ENCODE peak calls at places on chromosomes 13 and 19, in four cellular contexts. One of them, this sample, is unnamed.

GRCh38 chr13:71218960-71219359 is 648.0 kb downstream of the DACH1 start:
- DNase-seq in stimulated activated CD8-positive, alpha-beta memory T cell treated with anti-CD3 and anti-CD28 coated beads, Interleukin-4, amount 100 ng/mL, for 24 hours: no peak
- DNase-seq in GOT3: no peak
- DNase-seq in Peyer's patch: no peak
- DNase-seq in this sample: no peak

GRCh38 chr13:45521292-45521691 is 56.6 kb downstream of the COG3 start:
- DNase-seq in stimulated activated CD8-positive, alpha-beta memory T cell treated with anti-CD3 and anti-CD28 coated beads, Interleukin-4, amount 100 ng/mL, for 24 hours: no peak
- DNase-seq in GOT3: no peak
- DNase-seq in Peyer's patch: no peak
- DNase-seq in this sample: no peak

GRCh38 chr19:10417598-10418280 is 2.6 kb upstream of the PDE4A start:
- DNase-seq in stimulated activated CD8-positive, alpha-beta memory T cell treated with anti-CD3 and anti-CD28 coated beads, Interleukin-4, amount 100 ng/mL, for 24 hours: no peak
- DNase-seq in GOT3: no peak
- DNase-seq in Peyer's patch: no peak
- DNase-seq in this sample: no peak

GRCh38 chr19:10168386-10168948 is 26.3 kb downstream of the DNMT1 start:
- DNase-seq in stimulated activated CD8-positive, alpha-beta memory T cell treated with anti-CD3 and anti-CD28 coated beads, Interleukin-4, amount 100 ng/mL, for 24 hours: no peak
- DNase-seq in GOT3: no peak
- DNase-seq in Peyer's patch: no peak
- DNase-seq in this sample: no peak

GRCh38 chr19:30233375-30233774 is 138.8 kb upstream of the ZNF536 start:
- DNase-seq in stimulated activated CD8-positive, alpha-beta memory T cell treated with anti-CD3 and anti-CD28 coated beads, Interleukin-4, amount 100 ng/mL, for 24 hours: no peak
- DNase-seq in GOT3: no peak
- DNase-seq in Peyer's patch: no peak
- DNase-seq in this sample: no peak

GRCh38 chr13:94139393-94139995 is 340.0 kb downstream of the DCT start:
- DNase-seq in stimulated activated CD8-positive, alpha-beta memory T cell treated with anti-CD3 and anti-CD28 coated beads, Interleukin-4, amount 100 ng/mL, for 24 hours: no peak
- DNase-seq in GOT3: no peak
- DNase-seq in Peyer's patch: no peak
- DNase-seq in this sample: no peak

GRCh38 chr13:20127563-20128458 is 33.0 kb downstream of the GJA3 start:
- DNase-seq in stimulated activated CD8-positive, alpha-beta memory T cell treated with anti-CD3 and anti-CD28 coated beads, Interleukin-4, amount 100 ng/mL, for 24 hours: no peak
- DNase-seq in GOT3: no peak
- DNase-seq in Peyer's patch: peak; percentile 76
- DNase-seq in this sample: peak; percentile 31

GRCh38 chr19:51097166-51097736 is 11.0 kb downstream of the CTU1 start:
- DNase-seq in stimulated activated CD8-positive, alpha-beta memory T cell treated with anti-CD3 and anti-CD28 coated beads, Interleukin-4, amount 100 ng/mL, for 24 hours: peak; percentile 64
- DNase-seq in GOT3: no peak
- DNase-seq in Peyer's patch: peak; percentile 79
- DNase-seq in this sample: peak; percentile 49

GRCh38 chr19:45368127-45368526 is 2.2 kb downstream of the ERCC2 start:
- DNase-seq in stimulated activated CD8-positive, alpha-beta memory T cell treated with anti-CD3 and anti-CD28 coated beads, Interleukin-4, amount 100 ng/mL, for 24 hours: no peak
- DNase-seq in GOT3: no peak
- DNase-seq in Peyer's patch: no peak
- DNase-seq in this sample: no peak

GRCh38 chr13:28442872-28443271 is 52.1 kb downstream of the FLT1 start:
- DNase-seq in stimulated activated CD8-positive, alpha-beta memory T cell treated with anti-CD3 and anti-CD28 coated beads, Interleukin-4, amount 100 ng/mL, for 24 hours: no peak
- DNase-seq in GOT3: no peak
- DNase-seq in Peyer's patch: no peak
- DNase-seq in this sample: no peak

GRCh38 chr13:34376483-34376882 is 558.5 kb downstream of the RFC3 start:
- DNase-seq in stimulated activated CD8-positive, alpha-beta memory T cell treated with anti-CD3 and anti-CD28 coated beads, Interleukin-4, amount 100 ng/mL, for 24 hours: no peak
- DNase-seq in GOT3: no peak
- DNase-seq in Peyer's patch: no peak
- DNase-seq in this sample: no peak

GRCh38 chr19:43562211-43562697 is 13.1 kb downstream of the XRCC1 start:
- DNase-seq in stimulated activated CD8-positive, alpha-beta memory T cell treated with anti-CD3 and anti-CD28 coated beads, Interleukin-4, amount 100 ng/mL, for 24 hours: no peak
- DNase-seq in GOT3: no peak
- DNase-seq in Peyer's patch: no peak
- DNase-seq in this sample: no peak

GRCh38 chr19:14686411-14686810 is 3.4 kb upstream of the ZNF333 start:
- DNase-seq in stimulated activated CD8-positive, alpha-beta memory T cell treated with anti-CD3 and anti-CD28 coated beads, Interleukin-4, amount 100 ng/mL, for 24 hours: no peak
- DNase-seq in GOT3: no peak
- DNase-seq in Peyer's patch: no peak
- DNase-seq in this sample: no peak

GRCh38 chr19:7013678-7014077 is 7.6 kb downstream of the MBD3L2B start:
- DNase-seq in stimulated activated CD8-positive, alpha-beta memory T cell treated with anti-CD3 and anti-CD28 coated beads, Interleukin-4, amount 100 ng/mL, for 24 hours: no peak
- DNase-seq in GOT3: no peak
- DNase-seq in Peyer's patch: no peak
- DNase-seq in this sample: no peak

GRCh38 chr19:15243236-15243957 is 11.1 kb upstream of the EPHX3 start:
- DNase-seq in stimulated activated CD8-positive, alpha-beta memory T cell treated with anti-CD3 and anti-CD28 coated beads, Interleukin-4, amount 100 ng/mL, for 24 hours: no peak
- DNase-seq in GOT3: no peak
- DNase-seq in Peyer's patch: no peak
- DNase-seq in this sample: no peak

GRCh38 chr19:56120002-56120370 is 1.1 kb downstream of the ZNF787 start:
- DNase-seq in stimulated activated CD8-positive, alpha-beta memory T cell treated with anti-CD3 and anti-CD28 coated beads, Interleukin-4, amount 100 ng/mL, for 24 hours: no peak
- DNase-seq in GOT3: no peak
- DNase-seq in Peyer's patch: no peak
- DNase-seq in this sample: no peak

GRCh38 chr19:13538854-13539253 is 32.6 kb upstream of the CACNA1A start:
- DNase-seq in stimulated activated CD8-positive, alpha-beta memory T cell treated with anti-CD3 and anti-CD28 coated beads, Interleukin-4, amount 100 ng/mL, for 24 hours: no peak
- DNase-seq in GOT3: no peak
- DNase-seq in Peyer's patch: no peak
- DNase-seq in this sample: no peak

GRCh38 chr19:11421607-11422098 is 2.5 kb upstream of the RGL3 start:
- DNase-seq in stimulated activated CD8-positive, alpha-beta memory T cell treated with anti-CD3 and anti-CD28 coated beads, Interleukin-4, amount 100 ng/mL, for 24 hours: no peak
- DNase-seq in GOT3: no peak
- DNase-seq in Peyer's patch: no peak
- DNase-seq in this sample: peak; percentile 12

GRCh38 chr19:46639356-46640061 is 3.5 kb upstream of the GNG8 start:
- DNase-seq in stimulated activated CD8-positive, alpha-beta memory T cell treated with anti-CD3 and anti-CD28 coated beads, Interleukin-4, amount 100 ng/mL, for 24 hours: no peak
- DNase-seq in GOT3: peak; percentile 19
- DNase-seq in Peyer's patch: no peak
- DNase-seq in this sample: no peak

GRCh38 chr19:1292419-1293151 is 6.9 kb downstream of the EFNA2 start:
- DNase-seq in stimulated activated CD8-positive, alpha-beta memory T cell treated with anti-CD3 and anti-CD28 coated beads, Interleukin-4, amount 100 ng/mL, for 24 hours: no peak
- DNase-seq in GOT3: no peak
- DNase-seq in Peyer's patch: no peak
- DNase-seq in this sample: no peak

GRCh38 chr19:55087542-55087935 is 11.9 kb downstream of the EPS8L1 start:
- DNase-seq in stimulated activated CD8-positive, alpha-beta memory T cell treated with anti-CD3 and anti-CD28 coated beads, Interleukin-4, amount 100 ng/mL, for 24 hours: no peak
- DNase-seq in GOT3: no peak
- DNase-seq in Peyer's patch: peak; percentile 48
- DNase-seq in this sample: no peak